ENCODE peak calls at places on chromosomes 4 and X, in five cellular contexts. O is stimulated activated CD4-positive, alpha-beta T cell treated with anti-CD3 and anti-CD28 coated beads, Interleukin-4, amount 100 ng/mL, for 4 hours; S is T follicular helper cell; V is caudate nucleus; C is activated CD4-positive, alpha-beta T cell treated with anti-CD3 and anti-CD28 coated beads for 24 hours. Z is an unnamed sample.

GRCh38 chr4:24801136-24801855 is 5.9 kb downstream of the SOD3 start:
- DNase-seq in S (no peak), V (no peak), O (no peak), C (no peak), Z (no peak)

GRCh38 chr4:141346144-141346543 is 125.4 kb downstream of the ZNF330 start:
- DNase-seq in C (no peak), S (no peak), V (no peak), O (no peak), Z (peak; percentile 82)

GRCh38 chr4:101419324-101420135 is 72.2 kb upstream of the PPP3CA start:
- DNase-seq in S (no peak), O (no peak), C (no peak), V (no peak), Z (peak; percentile 27)

GRCh38 chr4:122577808-122578781 is 42.8 kb downstream of the IL21 start:
- DNase-seq in V (no peak), O (peak; percentile 56), S (peak; percentile 71), C (peak; percentile 57), Z (peak; percentile 69)

GRCh38 chr4:126346654-126347053 is 1031.9 kb downstream of the FAT4 start:
- DNase-seq in V (no peak), S (no peak), O (no peak), C (no peak), Z (no peak)

GRCh38 chr4:122045533-122045932 is 93.7 kb upstream of the TRPC3 start:
- DNase-seq in O (no peak), C (no peak), V (no peak), S (no peak), Z (peak; percentile 93)

GRCh38 chrX:120486786-120487185 is 17.7 kb upstream of the LAMP2 start:
- DNase-seq in V (no peak), S (no peak), O (no peak), C (no peak), Z (no peak)

GRCh38 chrX:115023139-115023538 is 5.7 kb upstream of the IL13RA2 start:
- DNase-seq in V (no peak), S (no peak), C (no peak), O (no peak), Z (peak; percentile 52)